ENCODE peak calls at places on chromosomes 7 and 10, in seven cellular contexts. One of them, this sample, is unnamed.

GRCh38 chr10:44968887-44969400 is 9.3 kb downstream of the RASSF4 start:
- DNase-seq in HepG2: no peak
- DNase-seq in HCT116: no peak
- DNase-seq in K562: no peak
- DNase-seq in H1: no peak
- DNase-seq in SK-N-SH: no peak
- DNase-seq in GM12878: no peak
- DNase-seq in this sample: no peak

GRCh38 chr10:90969148-90969547 is 48.3 kb upstream of the ANKRD1 start:
- DNase-seq in HCT116: no peak
- DNase-seq in GM12878: no peak
- DNase-seq in H1: no peak
- DNase-seq in HepG2: no peak
- DNase-seq in K562: no peak
- DNase-seq in SK-N-SH: no peak
- DNase-seq in this sample: no peak

GRCh38 chr7:19410096-19410495 is 264.9 kb upstream of the FERD3L start:
- DNase-seq in K562: no peak
- DNase-seq in HepG2: no peak
- DNase-seq in SK-N-SH: no peak
- DNase-seq in H1: no peak
- DNase-seq in GM12878: no peak
- DNase-seq in HCT116: no peak
- DNase-seq in this sample: no peak

GRCh38 chr7:52851547-52851946 is 183.9 kb upstream of the POM121L12 start:
- DNase-seq in SK-N-SH: no peak
- DNase-seq in K562: no peak
- DNase-seq in HepG2: no peak
- DNase-seq in GM12878: no peak
- DNase-seq in HCT116: no peak
- DNase-seq in H1: no peak
- DNase-seq in this sample: no peak

GRCh38 chr10:91163709-91164474 is 56.6 kb upstream of the PCGF5 start:
- DNase-seq in H1: no peak
- DNase-seq in GM12878: no peak
- DNase-seq in HCT116: peak
- DNase-seq in SK-N-SH: peak
- DNase-seq in K562: peak
- DNase-seq in HepG2: peak
- DNase-seq in this sample: peak

GRCh38 chr7:130853503-130854279 is 119.7 kb upstream of the KLF14 start:
- DNase-seq in SK-N-SH: no peak
- DNase-seq in H1: no peak
- DNase-seq in GM12878: no peak
- DNase-seq in K562: no peak
- DNase-seq in HCT116: peak
- DNase-seq in HepG2: peak
- DNase-seq in this sample: peak

GRCh38 chr10:11879387-11880168 is 56.4 kb downstream of the PROSER2 start:
- DNase-seq in K562: peak
- DNase-seq in GM12878: no peak
- DNase-seq in H1: no peak
- DNase-seq in SK-N-SH: no peak
- DNase-seq in HepG2: no peak
- DNase-seq in HCT116: no peak
- DNase-seq in this sample: no peak

GRCh38 chr7:123682690-123683089 is 27.0 kb downstream of the LMOD2 start:
- DNase-seq in GM12878: no peak
- DNase-seq in HepG2: peak
- DNase-seq in HCT116: peak
- DNase-seq in K562: peak
- DNase-seq in SK-N-SH: no peak
- DNase-seq in H1: no peak
- DNase-seq in this sample: peak

GRCh38 chr7:151759591-151760042 is 117.3 kb downstream of the PRKAG2 start:
- DNase-seq in K562: peak
- DNase-seq in H1: peak
- DNase-seq in HepG2: peak
- DNase-seq in GM12878: no peak
- DNase-seq in SK-N-SH: peak
- DNase-seq in HCT116: peak
- DNase-seq in this sample: peak

GRCh38 chr10:89217057-89217990 is 10.2 kb upstream of the CH25H start:
- DNase-seq in K562: no peak
- DNase-seq in H1: no peak
- DNase-seq in SK-N-SH: peak
- DNase-seq in HepG2: peak
- DNase-seq in HCT116: peak
- DNase-seq in GM12878: peak
- DNase-seq in this sample: no peak

GRCh38 chr7:75534727-75535307 is 42.7 kb downstream of the SPDYE5 start:
- DNase-seq in H1: no peak
- DNase-seq in HCT116: no peak
- DNase-seq in K562: peak
- DNase-seq in HepG2: no peak
- DNase-seq in GM12878: peak
- DNase-seq in SK-N-SH: no peak
- DNase-seq in this sample: no peak

GRCh38 chr10:110512461-110513187 is 14.9 kb downstream of the DUSP5 start:
- DNase-seq in SK-N-SH: no peak
- DNase-seq in HepG2: no peak
- DNase-seq in K562: no peak
- DNase-seq in H1: no peak
- DNase-seq in GM12878: no peak
- DNase-seq in HCT116: no peak
- DNase-seq in this sample: no peak

GRCh38 chr10:104274762-104275721 is 6.1 kb downstream of the GSTO2 start:
- DNase-seq in HCT116: peak
- DNase-seq in K562: peak
- DNase-seq in HepG2: no peak
- DNase-seq in SK-N-SH: peak
- DNase-seq in GM12878: no peak
- DNase-seq in H1: peak
- DNase-seq in this sample: peak

GRCh38 chr7:34315032-34315431 is 343.0 kb upstream of the NPSR1 start:
- DNase-seq in HCT116: no peak
- DNase-seq in SK-N-SH: no peak
- DNase-seq in H1: no peak
- DNase-seq in HepG2: no peak
- DNase-seq in GM12878: no peak
- DNase-seq in K562: no peak
- DNase-seq in this sample: no peak

GRCh38 chr10:53025172-53025651 is 252.6 kb upstream of the MBL2 start:
- DNase-seq in HepG2: peak
- DNase-seq in HCT116: no peak
- DNase-seq in GM12878: no peak
- DNase-seq in SK-N-SH: no peak
- DNase-seq in K562: no peak
- DNase-seq in H1: no peak
- DNase-seq in this sample: no peak

GRCh38 chr7:74173074-74173473 is 1.1 kb upstream of the EIF4H start:
- DNase-seq in SK-N-SH: no peak
- DNase-seq in HepG2: peak
- DNase-seq in GM12878: no peak
- DNase-seq in K562: no peak
- DNase-seq in H1: no peak
- DNase-seq in HCT116: no peak
- DNase-seq in this sample: peak

GRCh38 chr7:18961997-18962396 is 155.4 kb downstream of the TWIST1 start:
- DNase-seq in HepG2: no peak
- DNase-seq in H1: no peak
- DNase-seq in SK-N-SH: no peak
- DNase-seq in GM12878: no peak
- DNase-seq in HCT116: no peak
- DNase-seq in K562: no peak
- DNase-seq in this sample: no peak

GRCh38 chr10:125009580-125010235 is 67.8 kb downstream of the ZRANB1 start:
- DNase-seq in HCT116: no peak
- DNase-seq in GM12878: no peak
- DNase-seq in H1: no peak
- DNase-seq in SK-N-SH: no peak
- DNase-seq in K562: no peak
- DNase-seq in HepG2: no peak
- DNase-seq in this sample: no peak

GRCh38 chr10:125010362-125010761 is 68.4 kb downstream of the ZRANB1 start:
- DNase-seq in GM12878: no peak
- DNase-seq in HepG2: no peak
- DNase-seq in HCT116: no peak
- DNase-seq in SK-N-SH: peak
- DNase-seq in K562: no peak
- DNase-seq in H1: no peak
- DNase-seq in this sample: no peak

GRCh38 chr10:125011926-125012705 is 70.2 kb downstream of the ZRANB1 start:
- DNase-seq in H1: no peak
- DNase-seq in SK-N-SH: no peak
- DNase-seq in GM12878: no peak
- DNase-seq in K562: no peak
- DNase-seq in HepG2: no peak
- DNase-seq in HCT116: no peak
- DNase-seq in this sample: no peak

GRCh38 chr10:125012851-125013528 is 71.1 kb downstream of the ZRANB1 start:
- DNase-seq in H1: no peak
- DNase-seq in K562: no peak
- DNase-seq in HCT116: no peak
- DNase-seq in GM12878: no peak
- DNase-seq in HepG2: no peak
- DNase-seq in SK-N-SH: no peak
- DNase-seq in this sample: no peak

DNA sequence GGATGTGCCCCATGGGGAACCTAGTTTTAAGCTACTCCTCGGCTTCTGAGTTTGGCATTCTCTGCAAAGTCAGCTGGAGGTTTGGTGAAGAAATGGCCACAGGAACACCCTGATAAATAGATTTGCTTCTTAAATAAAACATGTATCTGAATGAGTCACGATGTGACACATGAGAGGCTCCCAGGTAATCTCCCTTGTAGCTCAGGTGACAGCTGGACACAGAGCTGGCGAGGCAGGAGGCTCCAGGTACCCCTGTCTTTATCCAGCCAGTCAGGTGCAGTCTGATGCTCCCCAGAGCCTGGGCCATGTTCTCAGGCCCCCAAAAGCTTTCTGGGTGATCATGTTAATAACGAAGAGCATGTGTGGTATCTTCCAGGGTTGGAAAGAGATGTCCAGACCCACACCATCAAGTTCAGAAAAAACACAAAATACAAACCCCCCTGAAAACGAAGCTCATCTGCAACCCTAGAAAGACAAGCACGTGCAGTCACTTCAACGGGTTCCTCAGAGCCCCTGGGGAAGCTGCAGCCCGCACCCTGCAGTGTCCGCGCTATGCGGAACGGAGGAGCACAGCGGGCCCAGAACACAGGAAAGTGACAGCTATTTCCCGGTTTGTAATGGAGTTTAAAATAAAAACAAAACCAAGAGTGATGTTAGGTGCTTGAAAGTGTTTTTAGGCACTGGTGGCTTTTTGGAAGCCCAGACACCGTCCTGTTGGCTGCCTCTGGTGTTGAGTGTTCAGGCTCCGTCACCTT is 69.4 kb downstream of the ZRANB1 start:
- DNase-seq in K562: no peak
- DNase-seq in HepG2: no peak
- DNase-seq in SK-N-SH: no peak
- DNase-seq in H1: no peak
- DNase-seq in GM12878: no peak
- DNase-seq in HCT116: no peak
- DNase-seq in this sample: no peak
- TF ChIP-seq JUND in K562: no peak
- TF ChIP-seq JUND in HepG2: no peak
- TF ChIP-seq JUND in SK-N-SH: no peak
- TF ChIP-seq JUND in H1: no peak
- TF ChIP-seq JUND in GM12878: no peak
- TF ChIP-seq JUND in HCT116: no peak
- TF ChIP-seq JUND in this sample: no peak

GRCh38 chr7:126700807-126701604 is 551.7 kb downstream of the GRM8 start:
- DNase-seq in K562: peak
- DNase-seq in HepG2: peak
- DNase-seq in SK-N-SH: peak
- DNase-seq in H1: peak
- DNase-seq in HCT116: peak
- DNase-seq in GM12878: peak
- DNase-seq in this sample: no peak

GRCh38 chr7:126702242-126703016 is 550.3 kb downstream of the GRM8 start:
- DNase-seq in H1: no peak
- DNase-seq in HepG2: no peak
- DNase-seq in SK-N-SH: no peak
- DNase-seq in K562: no peak
- DNase-seq in HCT116: no peak
- DNase-seq in GM12878: peak
- DNase-seq in this sample: no peak

GRCh38 chr7:126698909-126699308 is 553.8 kb downstream of the GRM8 start:
- DNase-seq in H1: no peak
- DNase-seq in GM12878: no peak
- DNase-seq in HCT116: no peak
- DNase-seq in HepG2: no peak
- DNase-seq in SK-N-SH: peak
- DNase-seq in K562: no peak
- DNase-seq in this sample: no peak

GRCh38 chr7:126698446-126698845 is 554.3 kb downstream of the GRM8 start:
- DNase-seq in SK-N-SH: no peak
- DNase-seq in HepG2: no peak
- DNase-seq in K562: no peak
- DNase-seq in H1: no peak
- DNase-seq in HCT116: no peak
- DNase-seq in GM12878: no peak
- DNase-seq in this sample: no peak

GRCh38 chr7:126699707-126700106 is 553.0 kb downstream of the GRM8 start:
- DNase-seq in SK-N-SH: peak
- DNase-seq in H1: no peak
- DNase-seq in HepG2: no peak
- DNase-seq in GM12878: no peak
- DNase-seq in K562: no peak
- DNase-seq in HCT116: no peak
- DNase-seq in this sample: no peak
- TF ChIP-seq JUND in SK-N-SH: no peak
- TF ChIP-seq JUND in H1: no peak
- TF ChIP-seq JUND in HepG2: no peak
- TF ChIP-seq JUND in GM12878: no peak
- TF ChIP-seq JUND in K562: no peak
- TF ChIP-seq JUND in HCT116: no peak
- TF ChIP-seq JUND in this sample: no peak

GRCh38 chr7:155962191-155962967 is 150.1 kb upstream of the SHH start:
- DNase-seq in SK-N-SH: no peak
- DNase-seq in HepG2: peak
- DNase-seq in K562: no peak
- DNase-seq in HCT116: peak
- DNase-seq in GM12878: peak
- DNase-seq in H1: no peak
- DNase-seq in this sample: no peak
- TF ChIP-seq JUND in SK-N-SH: no peak
- TF ChIP-seq JUND in HepG2: no peak
- TF ChIP-seq JUND in K562: no peak
- TF ChIP-seq JUND in HCT116: no peak
- TF ChIP-seq JUND in GM12878: no peak
- TF ChIP-seq JUND in H1: no peak
- TF ChIP-seq JUND in this sample: no peak

GRCh38 chr10:74081192-74081803 is 69.3 kb downstream of the AP3M1 start:
- DNase-seq in HCT116: peak
- DNase-seq in GM12878: no peak
- DNase-seq in H1: no peak
- DNase-seq in HepG2: peak
- DNase-seq in SK-N-SH: peak
- DNase-seq in K562: peak
- DNase-seq in this sample: peak
- TF ChIP-seq JUND in HCT116: no peak
- TF ChIP-seq JUND in GM12878: no peak
- TF ChIP-seq JUND in H1: no peak
- TF ChIP-seq JUND in HepG2: no peak
- TF ChIP-seq JUND in SK-N-SH: no peak
- TF ChIP-seq JUND in K562: no peak
- TF ChIP-seq JUND in this sample: no peak

This sample was measured in T47D.